ENCODE peak calls at places on chromosomes 2 and 18, in eight cellular contexts. One of them, this sample, is unnamed. For H3K4me1, the result is how much of the 10 kb centered on the place peaks cover.

GRCh38 chr2:218474527-218474926 is 55.6 kb downstream of the VIL1 start:
- DNase-seq in pancreas: no peak
- DNase-seq in endothelial cell of umbilical vein: no peak
- DNase-seq in mammary epithelial cell: no peak
- DNase-seq in PC-3: no peak
- DNase-seq in keratinocyte: no peak
- DNase-seq in K562: no peak
- DNase-seq in tibial artery: no peak
- DNase-seq in this sample: no peak

GRCh38 chr2:71742953-71743601 is 289.7 kb downstream of the DYSF start:
- DNase-seq in pancreas: no peak
- DNase-seq in tibial artery: peak
- DNase-seq in mammary epithelial cell: peak
- DNase-seq in PC-3: peak
- DNase-seq in keratinocyte: no peak
- DNase-seq in endothelial cell of umbilical vein: peak
- DNase-seq in K562: peak
- DNase-seq in this sample: no peak

GRCh38 chr2:119960821-119961220 is 52.1 kb upstream of the EPB41L5 start:
- DNase-seq in pancreas: no peak
- DNase-seq in K562: no peak
- DNase-seq in PC-3: peak
- DNase-seq in keratinocyte: no peak
- DNase-seq in mammary epithelial cell: no peak
- DNase-seq in endothelial cell of umbilical vein: no peak
- DNase-seq in tibial artery: no peak
- DNase-seq in this sample: no peak

GRCh38 chr2:21289994-21290393 is 166.2 kb downstream of the TDRD15 start:
- DNase-seq in pancreas: no peak
- DNase-seq in keratinocyte: no peak
- DNase-seq in endothelial cell of umbilical vein: no peak
- DNase-seq in PC-3: no peak
- DNase-seq in mammary epithelial cell: no peak
- DNase-seq in tibial artery: no peak
- DNase-seq in K562: no peak
- DNase-seq in this sample: no peak

GRCh38 chr2:75560022-75560767 is 544 bp downstream of the EVA1A start:
- DNase-seq in mammary epithelial cell: peak
- DNase-seq in tibial artery: no peak
- DNase-seq in endothelial cell of umbilical vein: peak
- DNase-seq in K562: no peak
- DNase-seq in keratinocyte: no peak
- DNase-seq in pancreas: peak
- DNase-seq in PC-3: peak
- DNase-seq in this sample: peak

GRCh38 chr2:176494949-176495353 is 225.7 kb downstream of the MTX2 start:
- DNase-seq in tibial artery: peak
- DNase-seq in PC-3: no peak
- DNase-seq in keratinocyte: no peak
- DNase-seq in pancreas: no peak
- DNase-seq in mammary epithelial cell: no peak
- DNase-seq in endothelial cell of umbilical vein: no peak
- DNase-seq in K562: no peak
- DNase-seq in this sample: no peak

GRCh38 chr2:23589739-23590138 is 204.8 kb downstream of the KLHL29 start:
- DNase-seq in tibial artery: peak
- DNase-seq in mammary epithelial cell: no peak
- DNase-seq in keratinocyte: no peak
- DNase-seq in endothelial cell of umbilical vein: no peak
- DNase-seq in PC-3: no peak
- DNase-seq in K562: no peak
- DNase-seq in pancreas: no peak
- DNase-seq in this sample: no peak

GRCh38 chr2:33709986-33710385 is 110.9 kb upstream of the FAM98A start:
- DNase-seq in PC-3: no peak
- DNase-seq in mammary epithelial cell: no peak
- DNase-seq in keratinocyte: no peak
- DNase-seq in tibial artery: no peak
- DNase-seq in pancreas: no peak
- DNase-seq in K562: no peak
- DNase-seq in endothelial cell of umbilical vein: peak
- DNase-seq in this sample: no peak

GRCh38 chr2:160876765-160877164 is 283.5 kb upstream of the TANK start:
- DNase-seq in pancreas: no peak
- DNase-seq in PC-3: no peak
- DNase-seq in K562: no peak
- DNase-seq in endothelial cell of umbilical vein: no peak
- DNase-seq in tibial artery: no peak
- DNase-seq in keratinocyte: no peak
- DNase-seq in mammary epithelial cell: peak
- DNase-seq in this sample: no peak

GRCh38 chr2:3461781-3462492 is 57.4 kb downstream of the ADI1 start:
- DNase-seq in tibial artery: peak
- DNase-seq in mammary epithelial cell: peak
- DNase-seq in PC-3: peak
- DNase-seq in endothelial cell of umbilical vein: peak
- DNase-seq in pancreas: no peak
- DNase-seq in K562: peak
- DNase-seq in keratinocyte: peak
- DNase-seq in this sample: no peak

GRCh38 chr18:54052259-54052658 is 172.2 kb downstream of the MBD2 start:
- DNase-seq in PC-3: no peak
- DNase-seq in mammary epithelial cell: peak
- DNase-seq in K562: no peak
- DNase-seq in endothelial cell of umbilical vein: no peak
- DNase-seq in tibial artery: no peak
- DNase-seq in pancreas: no peak
- DNase-seq in keratinocyte: peak
- DNase-seq in this sample: no peak

GRCh38 chr2:233423436-233423860 is 69.2 kb downstream of the DGKD start:
- DNase-seq in K562: no peak
- DNase-seq in PC-3: no peak
- DNase-seq in pancreas: no peak
- DNase-seq in endothelial cell of umbilical vein: no peak
- DNase-seq in keratinocyte: no peak
- DNase-seq in tibial artery: peak
- DNase-seq in mammary epithelial cell: no peak
- DNase-seq in this sample: peak

GRCh38 chr2:233422649-233423435 is 68.5 kb downstream of the DGKD start:
- DNase-seq in tibial artery: no peak
- DNase-seq in keratinocyte: no peak
- DNase-seq in mammary epithelial cell: no peak
- DNase-seq in K562: no peak
- DNase-seq in pancreas: no peak
- DNase-seq in PC-3: no peak
- DNase-seq in endothelial cell of umbilical vein: no peak
- DNase-seq in this sample: peak

GRCh38 chr2:233422050-233422639 is 67.9 kb downstream of the DGKD start:
- DNase-seq in tibial artery: peak
- DNase-seq in pancreas: peak
- DNase-seq in keratinocyte: no peak
- DNase-seq in endothelial cell of umbilical vein: no peak
- DNase-seq in mammary epithelial cell: no peak
- DNase-seq in PC-3: peak
- DNase-seq in K562: peak
- DNase-seq in this sample: peak

GRCh38 chr2:233426619-233427342 is 72.5 kb downstream of the DGKD start:
- DNase-seq in tibial artery: peak
- DNase-seq in endothelial cell of umbilical vein: no peak
- DNase-seq in pancreas: no peak
- DNase-seq in K562: peak
- DNase-seq in PC-3: peak
- DNase-seq in keratinocyte: peak
- DNase-seq in mammary epithelial cell: peak
- DNase-seq in this sample: no peak

DNA sequence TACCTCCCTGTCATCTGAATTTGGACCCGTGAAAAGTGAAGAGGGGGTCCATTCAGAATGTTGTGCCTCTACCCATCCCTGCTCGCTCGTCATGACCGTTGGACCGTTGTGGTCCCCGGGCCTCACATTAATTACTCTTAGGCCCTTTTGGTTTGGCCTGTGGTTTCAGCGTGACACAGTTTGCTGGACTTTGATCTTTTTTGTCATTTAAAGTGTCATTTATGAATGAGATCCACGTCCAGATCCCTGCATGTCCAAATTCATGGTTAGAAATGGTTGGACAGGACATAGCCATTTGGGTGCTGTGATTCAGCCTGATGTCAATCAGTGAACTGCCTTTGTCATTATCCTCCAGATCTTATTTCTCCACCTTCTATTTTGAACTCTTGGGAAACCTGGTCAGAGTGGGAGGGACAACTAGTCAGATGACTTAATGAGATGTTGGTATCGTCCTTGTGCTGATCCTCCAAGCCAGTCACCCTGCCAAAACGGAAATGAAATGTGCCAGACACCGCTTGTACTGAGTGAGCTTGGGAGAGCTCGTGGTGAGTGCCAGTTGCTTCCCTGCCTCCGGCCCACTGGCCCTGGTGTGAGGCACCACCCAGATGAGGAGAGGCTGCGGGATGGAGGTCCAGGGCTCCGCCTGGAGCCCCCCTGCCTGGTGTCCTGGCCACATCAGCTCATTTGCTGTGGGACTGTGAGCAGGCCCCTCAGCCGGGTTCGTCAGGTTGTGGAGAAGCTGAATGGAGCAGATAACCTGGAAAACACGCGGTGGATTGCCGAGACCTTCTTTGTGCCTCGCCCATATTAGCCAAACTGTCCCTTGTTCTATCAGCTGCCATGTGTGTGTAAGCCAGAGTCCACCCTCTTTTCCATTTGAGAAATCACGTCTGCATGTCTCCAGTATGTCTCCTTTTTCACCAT is 70.0 kb downstream of the DGKD start:
- DNase-seq in mammary epithelial cell: peak
- DNase-seq in K562: no peak
- DNase-seq in pancreas: no peak
- DNase-seq in tibial artery: peak
- DNase-seq in PC-3: peak
- DNase-seq in keratinocyte: no peak
- DNase-seq in endothelial cell of umbilical vein: no peak
- DNase-seq in this sample: peak
- H3K4me3 ChIP-seq in mammary epithelial cell: peak
- H3K4me3 ChIP-seq in K562: no peak
- H3K4me3 ChIP-seq in pancreas: no peak
- H3K4me3 ChIP-seq in tibial artery: no peak
- H3K4me3 ChIP-seq in PC-3: no peak
- H3K4me3 ChIP-seq in keratinocyte: no peak
- H3K4me3 ChIP-seq in endothelial cell of umbilical vein: no peak
- H3K4me3 ChIP-seq in this sample: no peak

GRCh38 chr2:11852526-11853196 is 106.2 kb downstream of the LPIN1 start:
- DNase-seq in mammary epithelial cell: no peak
- DNase-seq in pancreas: no peak
- DNase-seq in PC-3: no peak
- DNase-seq in K562: no peak
- DNase-seq in keratinocyte: no peak
- DNase-seq in endothelial cell of umbilical vein: no peak
- DNase-seq in tibial artery: no peak
- DNase-seq in this sample: no peak

GRCh38 chr2:11853197-11853588 is 106.8 kb downstream of the LPIN1 start:
- DNase-seq in K562: no peak
- DNase-seq in keratinocyte: no peak
- DNase-seq in mammary epithelial cell: no peak
- DNase-seq in PC-3: no peak
- DNase-seq in tibial artery: no peak
- DNase-seq in endothelial cell of umbilical vein: no peak
- DNase-seq in pancreas: no peak
- DNase-seq in this sample: no peak

GRCh38 chr2:11858883-11859282 is 112.5 kb downstream of the LPIN1 start:
- DNase-seq in mammary epithelial cell: no peak
- DNase-seq in keratinocyte: no peak
- DNase-seq in pancreas: no peak
- DNase-seq in PC-3: no peak
- DNase-seq in K562: peak
- DNase-seq in tibial artery: no peak
- DNase-seq in endothelial cell of umbilical vein: no peak
- DNase-seq in this sample: no peak

GRCh38 chr2:11855120-11855760 is 108.8 kb downstream of the LPIN1 start:
- DNase-seq in keratinocyte: no peak
- DNase-seq in tibial artery: no peak
- DNase-seq in endothelial cell of umbilical vein: no peak
- DNase-seq in PC-3: no peak
- DNase-seq in mammary epithelial cell: no peak
- DNase-seq in pancreas: no peak
- DNase-seq in K562: no peak
- DNase-seq in this sample: no peak

DNA sequence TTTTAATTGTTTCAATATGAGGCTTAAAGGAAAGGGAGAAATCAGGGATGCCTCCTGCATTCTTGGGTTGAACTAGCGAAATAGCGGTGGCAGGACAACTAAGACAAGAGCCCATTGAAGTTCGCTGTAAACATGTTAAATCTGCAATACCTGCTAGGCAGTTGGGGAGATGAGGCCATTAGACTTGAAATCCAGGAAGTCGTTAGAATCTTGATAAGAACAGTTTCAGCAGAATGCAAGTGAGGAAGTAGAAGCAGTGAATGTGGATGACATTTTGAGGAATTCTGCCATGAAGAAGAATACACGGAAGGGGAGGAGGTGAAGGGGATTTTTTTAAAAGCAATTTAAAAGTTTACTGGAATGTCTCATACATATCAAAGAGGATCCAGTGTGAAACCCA is 109.7 kb downstream of the LPIN1 start:
- DNase-seq in mammary epithelial cell: no peak
- DNase-seq in keratinocyte: no peak
- DNase-seq in endothelial cell of umbilical vein: peak
- DNase-seq in tibial artery: no peak
- DNase-seq in K562: peak
- DNase-seq in PC-3: no peak
- DNase-seq in pancreas: no peak
- DNase-seq in this sample: no peak
- H3K4me1 ChIP-seq in mammary epithelial cell: under half
- H3K4me1 ChIP-seq in keratinocyte: under half
- H3K4me1 ChIP-seq in endothelial cell of umbilical vein: under half
- H3K4me1 ChIP-seq in tibial artery: under half
- H3K4me1 ChIP-seq in K562: under half
- H3K4me1 ChIP-seq in PC-3: under half
- H3K4me1 ChIP-seq in pancreas: under half
- H3K4me1 ChIP-seq in this sample: under half

GRCh38 chr2:47539228-47539627 is 136.3 kb downstream of the MSH2 start:
- DNase-seq in PC-3: no peak
- DNase-seq in keratinocyte: no peak
- DNase-seq in mammary epithelial cell: no peak
- DNase-seq in K562: no peak
- DNase-seq in pancreas: no peak
- DNase-seq in endothelial cell of umbilical vein: no peak
- DNase-seq in tibial artery: no peak
- DNase-seq in this sample: no peak
- TF ChIP-seq CTCF in PC-3: peak
- TF ChIP-seq CTCF in keratinocyte: peak
- TF ChIP-seq CTCF in mammary epithelial cell: peak
- TF ChIP-seq CTCF in K562: no peak
- TF ChIP-seq CTCF in pancreas: no peak
- TF ChIP-seq CTCF in endothelial cell of umbilical vein: peak
- TF ChIP-seq CTCF in tibial artery: no peak
- TF ChIP-seq CTCF in this sample: peak

DNA sequence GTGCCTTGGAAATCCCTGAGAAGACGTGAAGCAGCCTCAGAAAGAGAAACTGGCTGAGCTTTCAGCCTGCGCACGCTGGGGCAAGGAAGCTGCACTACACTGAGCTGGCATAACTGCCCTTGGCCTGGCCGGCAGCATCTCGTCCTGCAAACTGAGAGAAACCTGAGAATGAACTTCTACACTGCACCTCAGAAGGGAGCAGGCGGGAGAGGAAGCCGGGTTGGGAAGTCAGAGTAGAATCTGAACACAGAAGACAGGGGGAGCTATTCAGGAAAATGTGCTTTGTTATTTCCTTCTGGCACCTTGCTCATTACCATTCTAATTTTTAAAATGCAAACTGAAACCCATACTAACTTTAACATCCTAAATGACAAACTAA is 70.9 kb downstream of the ZEB2 start:
- DNase-seq in keratinocyte: no peak
- DNase-seq in mammary epithelial cell: no peak
- DNase-seq in K562: no peak
- DNase-seq in PC-3: no peak
- DNase-seq in endothelial cell of umbilical vein: no peak
- DNase-seq in tibial artery: peak
- DNase-seq in pancreas: no peak
- DNase-seq in this sample: no peak
- H3K4me3 ChIP-seq in keratinocyte: no peak
- H3K4me3 ChIP-seq in mammary epithelial cell: no peak
- H3K4me3 ChIP-seq in K562: no peak
- H3K4me3 ChIP-seq in PC-3: no peak
- H3K4me3 ChIP-seq in endothelial cell of umbilical vein: no peak
- H3K4me3 ChIP-seq in tibial artery: peak
- H3K4me3 ChIP-seq in pancreas: no peak
- H3K4me3 ChIP-seq in this sample: peak